ENCODE peak calls at places on chromosome 12, in six cellular contexts. C is Peyer's patch, D is aorta, I is thoracic aorta, N is pancreas, X is H1. G is an unnamed sample.

GRCh38 chr12:118714051-118714460 is 267.3 kb upstream of the SRRM4 start:
- DNase-seq in C (no peak), D (no peak), I (no peak), N (no peak), X (peak; percentile 74), G (no peak)

GRCh38 chr12:58931518-58931917 is 11.2 kb upstream of the LRIG3 start:
- DNase-seq in C (no peak), D (no peak), I (no peak), N (no peak), X (no peak), G (no peak)

GRCh38 chr12:42958271-42958674 is 368.7 kb upstream of the PRICKLE1 start:
- DNase-seq in C (no peak), D (no peak), I (no peak), N (no peak), X (no peak), G (no peak)

GRCh38 chr12:9039397-9039977 is 50.1 kb downstream of the KLRG1 start:
- DNase-seq in C (no peak), D (no peak), I (no peak), N (no peak), X (no peak), G (no peak)

GRCh38 chr12:116718578-116719454 is 19.1 kb downstream of the SPRING1 start:
- DNase-seq in C (no peak), D (no peak), I (no peak), N (no peak), X (no peak), G (no peak)

GRCh38 chr12:127685476-127686234 is 581.3 kb upstream of the TMEM132C start:
- DNase-seq in C (no peak), D (no peak), I (no peak), N (no peak), X (no peak), G (no peak)

GRCh38 chr12:105334568-105334967 is 4.1 kb downstream of the C12orf75 start:
- DNase-seq in C (no peak), D (no peak), I (no peak), N (no peak), X (no peak), G (peak; percentile 28)

GRCh38 chr12:42145552-42146215 is 1.0 kb upstream of the GXYLT1 start:
- DNase-seq in C (no peak), D (no peak), I (no peak), N (no peak), X (no peak), G (no peak)

GRCh38 chr12:46490635-46491034 is 118.1 kb upstream of the SLC38A2 start:
- DNase-seq in C (no peak), D (no peak), I (no peak), N (no peak), X (no peak), G (no peak)

GRCh38 chr12:100460702-100461101 is 13.0 kb upstream of the NR1H4 start:
- DNase-seq in C (no peak), D (no peak), I (no peak), N (no peak), X (no peak), G (no peak)

GRCh38 chr12:76236640-76237039 is 111.6 kb downstream of the BBS10 start:
- DNase-seq in C (no peak), D (no peak), I (no peak), N (no peak), X (peak; percentile 8), G (no peak)

GRCh38 chr12:32125455-32126084 is 18.9 kb downstream of the BICD1 start:
- DNase-seq in C (no peak), D (no peak), I (no peak), N (no peak), X (no peak), G (no peak)

DNA sequence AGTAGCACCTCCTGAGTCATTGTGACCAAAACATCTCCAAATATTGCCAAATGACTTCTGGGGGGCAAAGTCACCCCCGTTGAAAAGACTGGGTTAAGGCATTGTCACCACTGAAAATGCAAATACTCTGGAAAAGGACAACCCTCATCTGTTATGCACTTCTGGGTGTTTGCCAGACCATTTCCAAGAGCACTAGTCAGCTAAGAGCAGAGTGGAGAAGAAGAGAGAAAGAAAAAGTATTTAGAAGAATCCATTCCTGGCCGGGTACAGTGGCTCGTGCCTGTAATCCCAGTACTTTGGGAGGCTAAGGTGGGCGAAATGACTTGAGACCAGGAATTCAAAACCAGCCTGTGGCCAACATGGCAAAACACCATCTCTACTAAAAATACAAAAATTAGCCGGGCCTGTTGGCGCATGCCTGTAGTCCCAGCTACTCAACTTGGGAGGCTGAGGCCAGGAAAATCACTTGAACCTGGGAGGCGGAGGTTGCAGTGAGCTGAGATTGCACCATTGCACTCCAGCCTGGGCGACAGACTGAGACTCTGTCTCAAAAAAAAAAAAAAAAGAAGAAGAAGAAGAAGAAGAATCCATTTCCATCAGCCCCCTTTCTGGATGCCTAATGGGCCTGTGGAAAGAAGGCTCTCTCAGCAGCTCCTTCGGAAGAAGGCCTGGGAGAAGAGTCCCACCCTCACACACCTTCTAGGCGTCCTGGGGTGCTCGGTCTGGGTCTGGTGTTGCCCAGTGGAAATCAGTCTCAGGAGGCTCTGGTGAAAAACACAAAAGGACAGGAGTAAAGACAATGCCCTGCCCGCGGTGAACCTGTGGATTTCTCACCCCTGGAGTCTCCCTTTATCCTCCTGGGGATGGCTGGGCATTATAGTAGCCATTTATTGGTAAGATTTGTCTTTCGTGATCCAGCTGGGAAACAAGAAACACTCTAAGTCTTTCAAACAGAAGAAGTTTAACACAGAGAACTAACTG is 3.5 kb upstream of the LTBR start:
- DNase-seq in C (no peak), D (no peak), I (no peak), N (no peak), X (no peak), G (no peak)
- H3K4me1 ChIP-seq in C (peaks cover 10% of the 10 kb centered on the region), D (no peaks in the 10 kb centered on the region), I (peaks cover 32% of the 10 kb centered on the region), N (peaks cover 38% of the 10 kb centered on the region), X (peaks cover 41% of the 10 kb centered on the region), G (peaks cover 41% of the 10 kb centered on the region)

GRCh38 chr12:130513572-130513971 is 175.9 kb downstream of the PIWIL1 start:
- DNase-seq in C (no peak), D (no peak), I (no peak), N (no peak), X (no peak), G (no peak)
- H3K4me1 ChIP-seq in C (no peaks in the 10 kb centered on the region), D (no peaks in the 10 kb centered on the region), I (no peaks in the 10 kb centered on the region), N (no peaks in the 10 kb centered on the region), X (peaks cover 9% of the 10 kb centered on the region), G (no peaks in the 10 kb centered on the region)

GRCh38 chr12:12612403-12612802 is 727 bp downstream of the CREBL2 start:
- DNase-seq in C (no peak), D (no peak), I (no peak), N (no peak), X (no peak), G (no peak)
- H3K4me1 ChIP-seq in C (no peaks in the 10 kb centered on the region), D (no peaks in the 10 kb centered on the region), I (peaks cover 27% of the 10 kb centered on the region), N (peaks cover 20% of the 10 kb centered on the region), X (no peaks in the 10 kb centered on the region), G (peaks cover 14% of the 10 kb centered on the region)

GRCh38 chr12:65895031-65895430 is 70.7 kb downstream of the HMGA2 start:
- DNase-seq in C (no peak), D (no peak), I (no peak), N (no peak), X (no peak), G (no peak)
- H3K4me1 ChIP-seq in C (no peaks in the 10 kb centered on the region), D (no peaks in the 10 kb centered on the region), I (peaks cover 15% of the 10 kb centered on the region), N (peaks cover 11% of the 10 kb centered on the region), X (peaks cover 52% of the 10 kb centered on the region), G (peaks cover 65% of the 10 kb centered on the region)

DNA sequence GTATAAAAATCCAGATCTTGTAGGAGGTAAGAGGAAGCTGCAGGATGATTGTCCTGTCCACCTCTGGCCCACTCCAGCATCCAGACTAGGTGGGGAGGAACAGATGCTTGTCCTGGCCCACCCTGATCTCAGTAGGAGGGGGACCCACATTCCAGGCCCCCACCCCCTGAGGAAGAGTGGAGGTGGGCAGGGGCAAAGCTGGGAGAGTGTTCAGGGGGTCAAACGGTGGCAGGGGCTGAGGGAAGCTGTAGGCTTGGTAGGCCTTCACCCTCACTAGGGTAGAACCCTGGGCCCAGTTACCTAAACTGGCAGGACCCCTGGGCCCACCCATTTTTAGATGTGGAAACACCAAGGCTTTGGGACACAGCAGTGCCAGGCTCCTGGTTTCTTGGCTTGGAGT is 4.1 kb downstream of the SLC48A1 start:
- DNase-seq in C (no peak), D (no peak), I (no peak), N (no peak), X (no peak), G (no peak)
- H3K4me1 ChIP-seq in C (peaks cover 7% of the 10 kb centered on the region), D (peaks cover 5% of the 10 kb centered on the region), I (peaks cover 54% of the 10 kb centered on the region), N (peaks cover 16% of the 10 kb centered on the region), X (peaks cover 15% of the 10 kb centered on the region), G (peaks cover 15% of the 10 kb centered on the region)

G was measured in SJSA1.